ENCODE peak calls at places on chromosomes 16 and 17, in eight cellular contexts. W is left ventricle myocardium inferior, E is RWPE1, J is ovary, R is heart left ventricle, U is ascending aorta, C is HepG2, N is PC-3. S is an unnamed sample.

GRCh38 chr16:3023415-3023668 is 400 bp downstream of the HCFC1R1 start:
- DNase-seq in W (peak), E (peak), J (peak), R (peak), U (peak), C (no peak), N (peak), S (no peak)

GRCh38 chr16:87534751-87535150 is 41.9 kb upstream of the ZCCHC14 start:
- DNase-seq in W (no peak), E (no peak), J (no peak), R (no peak), U (no peak), C (no peak), N (no peak), S (no peak)

GRCh38 chr16:3645504-3646347 is 8.8 kb upstream of the DNASE1 start:
- DNase-seq in W (no peak), E (no peak), J (no peak), R (no peak), U (peak), C (no peak), N (no peak), S (peak)

GRCh38 chr16:66935319-66936011 is at the start of gene CES2:
- DNase-seq in W (peak), E (peak), J (no peak), R (peak), U (peak), C (peak), N (peak), S (no peak)

GRCh38 chr16:50188619-50189136 is 35.6 kb downstream of the TENT4B start:
- DNase-seq in W (no peak), E (no peak), J (no peak), R (no peak), U (no peak), C (no peak), N (peak), S (no peak)

GRCh38 chr17:16926591-16927451 is 45.1 kb downstream of the TNFRSF13B start:
- DNase-seq in W (peak), E (no peak), J (no peak), R (no peak), U (peak), C (no peak), N (peak), S (no peak)

GRCh38 chr16:87970206-87970605 is 19.0 kb downstream of the BANP start:
- DNase-seq in W (no peak), E (no peak), J (no peak), R (no peak), U (no peak), C (no peak), N (no peak), S (no peak)

GRCh38 chr17:45270828-45271418 is 9.0 kb upstream of the SPATA32 start:
- DNase-seq in W (no peak), E (no peak), J (no peak), R (no peak), U (no peak), C (no peak), N (peak), S (no peak)

GRCh38 chr16:64416232-64417010 is 705.4 kb downstream of the CDH11 start:
- DNase-seq in W (no peak), E (no peak), J (no peak), R (no peak), U (no peak), C (no peak), N (peak), S (no peak)

GRCh38 chr16:2475413-2476344 is 752 bp downstream of the TBC1D24 start:
- DNase-seq in W (no peak), E (no peak), J (no peak), R (no peak), U (no peak), C (no peak), N (no peak), S (peak)

GRCh38 chr17:48241770-48242497 is 134.4 kb downstream of the SNX11 start:
- DNase-seq in W (no peak), E (no peak), J (no peak), R (no peak), U (no peak), C (no peak), N (no peak), S (no peak)

GRCh38 chr16:81005644-81006471 is 827 bp downstream of the CMC2 start:
- DNase-seq in W (no peak), E (peak), J (peak), R (peak), U (no peak), C (peak), N (peak), S (no peak)

GRCh38 chr16:11012841-11013240 is 68.5 kb downstream of the CLEC16A start:
- DNase-seq in W (no peak), E (no peak), J (no peak), R (no peak), U (no peak), C (no peak), N (no peak), S (no peak)

GRCh38 chr17:28714281-28714680 is 2.6 kb upstream of the PROCA1 start:
- DNase-seq in W (no peak), E (no peak), J (peak), R (no peak), U (no peak), C (no peak), N (no peak), S (no peak)

GRCh38 chr16:23064642-23065041 is 84.6 kb downstream of the USP31 start:
- DNase-seq in W (no peak), E (no peak), J (no peak), R (no peak), U (no peak), C (no peak), N (no peak), S (no peak)

GRCh38 chr17:64442550-64442971 is 6.4 kb upstream of the MILR1 start:
- DNase-seq in W (no peak), E (no peak), J (no peak), R (no peak), U (no peak), C (no peak), N (peak), S (no peak)

GRCh38 chr17:58630883-58631522 is 60.8 kb downstream of the TEX14 start:
- DNase-seq in W (no peak), E (no peak), J (peak), R (no peak), U (no peak), C (no peak), N (no peak), S (no peak)

GRCh38 chr16:28312327-28312726 is 20.0 kb downstream of the SBK1 start:
- DNase-seq in W (no peak), E (no peak), J (no peak), R (no peak), U (no peak), C (no peak), N (no peak), S (no peak)

GRCh38 chr17:75864448-75864871 is 9.3 kb upstream of the WBP2 start:
- DNase-seq in W (peak), E (no peak), J (peak), R (peak), U (no peak), C (no peak), N (no peak), S (peak)

GRCh38 chr16:25501530-25502255 is 190.1 kb upstream of the HS3ST4 start:
- DNase-seq in W (no peak), E (no peak), J (no peak), R (no peak), U (no peak), C (no peak), N (no peak), S (no peak)

GRCh38 chr17:70080541-70081347 is 5.7 kb downstream of the KCNJ16 start:
- DNase-seq in W (no peak), E (no peak), J (peak), R (no peak), U (no peak), C (no peak), N (no peak), S (no peak)

GRCh38 chr16:87918866-87919680 is 17.3 kb downstream of the CA5A start:
- DNase-seq in W (peak), E (no peak), J (peak), R (peak), U (no peak), C (no peak), N (no peak), S (no peak)

GRCh38 chr17:30720013-30720471 is 104.5 kb downstream of the CRLF3 start:
- DNase-seq in W (peak), E (no peak), J (no peak), R (no peak), U (peak), C (no peak), N (no peak), S (no peak)

GRCh38 chr16:20612551-20613470 is 36.6 kb upstream of the ACSM2B start:
- DNase-seq in W (peak), E (no peak), J (peak), R (no peak), U (peak), C (no peak), N (no peak), S (no peak)

GRCh38 chr17:20999044-20999573 is 43.7 kb downstream of the USP22 start:
- DNase-seq in W (no peak), E (no peak), J (peak), R (no peak), U (no peak), C (no peak), N (no peak), S (no peak)

GRCh38 chr17:60073063-60073462 is 5.7 kb downstream of the HEATR6 start:
- DNase-seq in W (no peak), E (no peak), J (no peak), R (no peak), U (no peak), C (no peak), N (no peak), S (no peak)

GRCh38 chr16:30526823-30527634 is 663 bp upstream of the ZNF768 start:
- DNase-seq in W (peak), E (peak), J (peak), R (peak), U (peak), C (peak), N (peak), S (peak)

GRCh38 chr17:15169676-15170075 is 95.5 kb downstream of the PMP22 start:
- DNase-seq in W (no peak), E (no peak), J (no peak), R (no peak), U (no peak), C (no peak), N (peak), S (no peak)

GRCh38 chr17:29589524-29590260 is at the start of gene GIT1:
- DNase-seq in W (peak), E (peak), J (peak), R (peak), U (peak), C (peak), N (peak), S (peak)

GRCh38 chr17:35536664-35537160 is 766 bp downstream of the SLFN12L start:
- DNase-seq in W (no peak), E (no peak), J (no peak), R (no peak), U (no peak), C (no peak), N (no peak), S (no peak)

GRCh38 chr17:50837980-50838954 is 2.9 kb downstream of the WFIKKN2 start:
- DNase-seq in W (no peak), E (no peak), J (no peak), R (no peak), U (peak), C (no peak), N (no peak), S (peak)
- TF ChIP-seq CTCF in W (no peak), E (no peak), J (no peak), R (no peak), U (no peak), C (no peak), N (no peak), S (no peak)

DNA sequence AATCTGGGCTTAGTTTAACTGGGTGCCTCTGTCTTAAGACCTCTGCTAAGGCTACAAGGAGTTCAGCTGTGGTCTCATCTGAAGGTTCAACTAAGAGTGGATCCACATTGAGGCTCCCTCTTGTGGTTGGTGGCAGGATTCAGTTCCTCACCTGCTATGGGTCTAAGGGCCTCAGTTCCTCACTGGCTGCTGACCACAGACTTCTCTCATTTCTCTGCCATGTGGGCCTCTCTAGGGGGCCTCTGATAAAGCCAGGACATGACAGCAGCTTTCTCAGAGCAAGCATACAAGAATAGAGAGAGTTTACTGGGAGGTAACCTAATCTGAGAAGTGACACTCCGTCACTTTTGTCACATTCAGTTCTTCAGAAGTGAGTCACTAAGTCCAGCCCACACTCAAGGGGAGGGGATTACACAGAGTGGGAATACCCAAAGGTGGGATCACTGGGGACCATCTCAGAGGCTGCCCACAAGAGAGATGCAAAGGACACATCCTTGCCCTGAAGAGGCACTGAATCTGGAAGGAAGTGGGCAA is 19.2 kb upstream of the ABAT start:
- DNase-seq in W (no peak), E (no peak), J (no peak), R (no peak), U (no peak), C (peak), N (no peak), S (peak)
- TF ChIP-seq CTCF in W (peak), E (no peak), J (no peak), R (peak), U (no peak), C (peak), N (no peak), S (peak)

GRCh38 chr16:15057755-15058417 is 2.0 kb upstream of the NTAN1 start:
- DNase-seq in W (no peak), E (no peak), J (no peak), R (no peak), U (no peak), C (no peak), N (no peak), S (no peak)

GRCh38 chr16:15052747-15053476 is 3.0 kb downstream of the NTAN1 start:
- DNase-seq in W (no peak), E (no peak), J (no peak), R (no peak), U (no peak), C (no peak), N (no peak), S (no peak)

GRCh38 chr16:15054357-15055140 is 1.3 kb downstream of the NTAN1 start:
- DNase-seq in W (no peak), E (no peak), J (no peak), R (no peak), U (no peak), C (no peak), N (no peak), S (no peak)

GRCh38 chr16:15053904-15054303 is 2.0 kb downstream of the NTAN1 start:
- DNase-seq in W (no peak), E (no peak), J (no peak), R (no peak), U (no peak), C (no peak), N (no peak), S (no peak)

GRCh38 chr16:15055141-15056053 is 477 bp downstream of the NTAN1 start:
- DNase-seq in W (no peak), E (peak), J (peak), R (peak), U (no peak), C (peak), N (peak), S (no peak)
- TF ChIP-seq CTCF in W (no peak), E (peak), J (no peak), R (no peak), U (no peak), C (peak), N (no peak), S (no peak)

GRCh38 chr17:74351552-74352210 is 10.0 kb downstream of the BTBD17 start:
- DNase-seq in W (no peak), E (no peak), J (no peak), R (no peak), U (no peak), C (no peak), N (no peak), S (no peak)

GRCh38 chr17:74355065-74355464 is 6.6 kb downstream of the BTBD17 start:
- DNase-seq in W (no peak), E (no peak), J (no peak), R (no peak), U (no peak), C (no peak), N (no peak), S (no peak)

GRCh38 chr17:74354561-74354960 is 7.1 kb downstream of the BTBD17 start:
- DNase-seq in W (no peak), E (no peak), J (no peak), R (no peak), U (no peak), C (no peak), N (no peak), S (no peak)

GRCh38 chr17:74353446-74354060 is 8.1 kb downstream of the BTBD17 start:
- DNase-seq in W (no peak), E (no peak), J (no peak), R (no peak), U (no peak), C (no peak), N (no peak), S (no peak)

GRCh38 chr17:74354123-74354522 is 7.5 kb downstream of the BTBD17 start:
- DNase-seq in W (peak), E (no peak), J (no peak), R (no peak), U (no peak), C (peak), N (peak), S (peak)
- TF ChIP-seq CTCF in W (peak), E (peak), J (no peak), R (peak), U (peak), C (peak), N (peak), S (peak)

S was measured in GM13976.